ENCODE peak calls at places on chromosomes 16 and 17, in eight cellular contexts. L, G, P, X, J, E, O and C are unnamed samples.

GRCh38 chr16:70696952-70697600 is 11.2 kb upstream of the MTSS2 start:
- DNase-seq in L (no peak), G (no peak), P (peak), X (no peak), J (no peak), E (no peak), O (no peak), C (peak)

GRCh38 chr16:67024384-67024896 is 4.5 kb upstream of the CBFB start:
- DNase-seq in L (no peak), G (no peak), P (peak), X (no peak), J (no peak), E (no peak), O (no peak), C (no peak)

GRCh38 chr16:90022209-90023077 is 3.2 kb upstream of the DBNDD1 start:
- DNase-seq in L (peak), G (peak), P (peak), X (no peak), J (peak), E (peak), O (peak), C (peak)

GRCh38 chr16:53756329-53756996 is 52.5 kb downstream of the FTO start:
- DNase-seq in L (no peak), G (no peak), P (no peak), X (no peak), J (no peak), E (no peak), O (no peak), C (no peak)

GRCh38 chr17:77957215-77957868 is 1.2 kb upstream of the TNRC6C start:
- DNase-seq in L (no peak), G (no peak), P (no peak), X (no peak), J (peak), E (peak), O (peak), C (no peak)

GRCh38 chr16:46947900-46948547 is 25.4 kb downstream of the DNAJA2 start:
- DNase-seq in L (no peak), G (no peak), P (no peak), X (no peak), J (peak), E (peak), O (peak), C (no peak)

GRCh38 chr17:50634123-50634914 is at the start of gene ABCC3:
- DNase-seq in L (no peak), G (peak), P (peak), X (no peak), J (no peak), E (peak), O (no peak), C (peak)

GRCh38 chr16:57000271-57001025 is 11.1 kb downstream of the NLRC5 start:
- DNase-seq in L (peak), G (peak), P (peak), X (no peak), J (no peak), E (peak), O (no peak), C (no peak)

GRCh38 chr16:3855142-3855541 is 25.4 kb downstream of the CREBBP start:
- DNase-seq in L (no peak), G (no peak), P (no peak), X (no peak), J (no peak), E (no peak), O (no peak), C (no peak)

GRCh38 chr16:66324785-66325184 is 41.7 kb upstream of the CDH5 start:
- DNase-seq in L (no peak), G (no peak), P (no peak), X (no peak), J (peak), E (peak), O (peak), C (no peak)

GRCh38 chr17:47276444-47276843 is 22.8 kb downstream of the ITGB3 start:
- DNase-seq in L (no peak), G (no peak), P (no peak), X (no peak), J (no peak), E (no peak), O (no peak), C (no peak)

GRCh38 chr16:84220851-84221250 is 19.0 kb downstream of the KCNG4 start:
- DNase-seq in L (no peak), G (no peak), P (no peak), X (no peak), J (no peak), E (peak), O (no peak), C (no peak)

GRCh38 chr17:44438634-44439033 is 49.2 kb upstream of the ITGA2B start:
- DNase-seq in L (no peak), G (no peak), P (no peak), X (no peak), J (peak), E (no peak), O (no peak), C (no peak)

GRCh38 chr16:2429771-2430663 is 770 bp downstream of the CCNF start:
- DNase-seq in L (no peak), G (no peak), P (no peak), X (no peak), J (peak), E (peak), O (peak), C (no peak)

GRCh38 chr16:66928702-66929388 is 3.5 kb upstream of the RRAD start:
- DNase-seq in L (no peak), G (no peak), P (no peak), X (no peak), J (peak), E (peak), O (peak), C (no peak)

GRCh38 chr16:86322840-86323239 is 187.5 kb upstream of the FOXF1 start:
- DNase-seq in L (no peak), G (no peak), P (no peak), X (no peak), J (no peak), E (no peak), O (no peak), C (no peak)

GRCh38 chr16:1311212-1311737 is 1.8 kb downstream of the UBE2I start:
- DNase-seq in L (no peak), G (no peak), P (no peak), X (no peak), J (no peak), E (no peak), O (no peak), C (no peak)

GRCh38 chr16:85302848-85303353 is 190.6 kb upstream of the CIBAR2 start:
- DNase-seq in L (no peak), G (no peak), P (no peak), X (no peak), J (no peak), E (no peak), O (no peak), C (no peak)

GRCh38 chr17:7215136-7215638 is 4.4 kb downstream of the DLG4 start:
- DNase-seq in L (no peak), G (no peak), P (no peak), X (no peak), J (no peak), E (no peak), O (no peak), C (no peak)
- TF ChIP-seq CTCF in L (no peak), G (no peak), P (no peak), X (peak), J (peak), E (no peak), O (no peak), C (no peak)

DNA sequence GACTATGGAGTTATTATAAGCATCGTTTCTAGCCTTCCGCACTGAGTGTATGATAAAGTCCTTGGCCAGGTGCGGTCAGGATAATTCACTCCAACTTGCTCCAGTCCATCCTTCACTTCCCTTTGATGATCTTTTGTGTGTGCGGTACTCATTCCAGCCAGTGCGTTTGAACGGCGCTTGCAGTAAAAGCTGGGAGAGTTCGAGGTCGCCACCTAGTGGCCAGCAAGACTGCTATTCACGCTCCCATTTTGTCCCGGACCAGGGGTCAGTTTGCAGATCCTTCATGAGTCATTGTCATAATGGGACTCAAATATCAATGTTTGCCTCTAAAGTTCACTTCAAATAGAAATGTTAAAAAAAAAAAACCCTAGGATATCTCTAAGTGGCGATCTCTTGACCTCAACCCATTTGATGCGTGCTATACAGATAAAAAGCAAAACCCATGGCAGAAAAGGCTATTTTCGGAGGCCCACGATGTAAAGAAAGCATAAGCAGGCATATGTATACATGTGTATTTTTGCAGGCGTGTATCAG is 417.1 kb downstream of the TMEM114 start:
- DNase-seq in L (peak), G (no peak), P (no peak), X (no peak), J (peak), E (peak), O (peak), C (peak)
- TF ChIP-seq CTCF in L (peak), G (peak), P (peak), X (peak), J (peak), E (peak), O (peak), C (peak)

GRCh38 chr17:80545499-80545826 is 825 bp downstream of the RPTOR start:
- DNase-seq in L (no peak), G (no peak), P (no peak), X (no peak), J (peak), E (no peak), O (peak), C (no peak)

GRCh38 chr17:80539022-80539421 is 5.6 kb upstream of the RPTOR start:
- DNase-seq in L (no peak), G (no peak), P (no peak), X (no peak), J (peak), E (no peak), O (peak), C (no peak)

GRCh38 chr17:80546267-80546666 is 1.6 kb downstream of the RPTOR start:
- DNase-seq in L (no peak), G (no peak), P (no peak), X (no peak), J (no peak), E (no peak), O (peak), C (no peak)

DNA sequence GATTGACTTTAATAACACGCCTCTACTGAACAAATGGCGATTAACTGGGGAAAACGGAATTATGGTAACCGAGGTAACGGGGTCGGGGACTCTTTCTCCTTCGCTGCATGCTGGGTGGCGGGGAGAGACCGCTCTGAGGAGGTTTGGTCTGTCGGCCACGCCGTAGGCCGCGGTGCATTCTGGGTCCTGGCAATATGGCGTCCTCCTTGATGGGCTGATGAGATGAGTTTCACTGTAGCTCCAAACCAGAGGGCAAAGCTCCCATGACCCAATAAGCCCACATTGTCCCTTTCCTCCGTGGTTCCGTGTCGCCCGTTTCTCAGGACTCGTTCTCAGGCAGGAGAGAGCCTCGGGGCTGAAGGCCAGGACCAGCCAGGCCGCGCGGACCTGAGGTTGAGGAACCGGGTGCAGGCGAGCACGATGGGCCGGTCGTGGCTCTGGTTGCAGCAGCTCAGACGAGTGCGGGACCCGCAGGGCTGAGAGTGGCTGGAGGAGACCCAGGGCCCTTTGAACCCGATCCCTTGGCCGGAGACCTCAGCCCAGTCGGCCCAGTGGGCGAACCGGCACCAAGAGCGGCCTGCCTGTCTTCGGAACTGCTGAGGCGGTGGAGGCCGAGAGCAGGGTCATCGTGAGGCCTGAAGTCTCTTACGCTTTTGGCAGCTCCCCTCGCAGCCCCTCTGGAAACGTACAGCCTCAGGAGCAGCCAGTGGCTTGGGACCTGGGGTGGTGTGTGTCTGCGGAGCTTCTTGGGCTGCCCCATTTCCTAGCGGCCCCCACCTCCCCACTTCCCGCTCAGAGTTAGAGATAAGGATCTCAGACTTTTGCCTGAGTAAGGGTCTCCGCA is at the start of gene RPTOR:
- DNase-seq in L (peak), G (peak), P (peak), X (peak), J (peak), E (peak), O (peak), C (peak)
- TF ChIP-seq CTCF in L (no peak), G (no peak), P (no peak), X (no peak), J (no peak), E (no peak), O (no peak), C (no peak)

GRCh38 chr16:6977906-6978305 is 354.7 kb upstream of the RBFOX1 start:
- DNase-seq in L (no peak), G (no peak), P (no peak), X (no peak), J (no peak), E (no peak), O (no peak), C (no peak)
- TF ChIP-seq CTCF in L (no peak), G (no peak), P (no peak), X (no peak), J (no peak), E (no peak), O (no peak), C (no peak)

GRCh38 chr17:74647871-74648672 is 24.5 kb upstream of the CD300E start:
- DNase-seq in L (no peak), G (no peak), P (no peak), X (no peak), J (no peak), E (no peak), O (no peak), C (no peak)

GRCh38 chr17:74645010-74645409 is 21.5 kb upstream of the CD300E start:
- DNase-seq in L (no peak), G (no peak), P (no peak), X (no peak), J (no peak), E (no peak), O (no peak), C (no peak)

GRCh38 chr17:74643826-74644225 is 20.3 kb upstream of the CD300E start:
- DNase-seq in L (no peak), G (no peak), P (no peak), X (no peak), J (no peak), E (no peak), O (no peak), C (no peak)

GRCh38 chr17:74644419-74644818 is 20.9 kb upstream of the CD300E start:
- DNase-seq in L (no peak), G (no peak), P (no peak), X (no peak), J (no peak), E (no peak), O (no peak), C (no peak)

GRCh38 chr17:74646231-74646630 is 22.7 kb upstream of the CD300E start:
- DNase-seq in L (no peak), G (no peak), P (no peak), X (no peak), J (peak), E (peak), O (peak), C (no peak)
- TF ChIP-seq CTCF in L (no peak), G (no peak), P (no peak), X (peak), J (peak), E (peak), O (peak), C (peak)

GRCh38 chr17:45894022-45894784 is at the start of gene MAPT:
- DNase-seq in L (peak), G (peak), P (peak), X (peak), J (peak), E (peak), O (peak), C (peak)

GRCh38 chr17:45896803-45897693 is 2.7 kb downstream of the MAPT start:
- DNase-seq in L (no peak), G (no peak), P (no peak), X (no peak), J (no peak), E (no peak), O (no peak), C (no peak)

GRCh38 chr17:45893725-45894021 is 681 bp upstream of the MAPT start:
- DNase-seq in L (no peak), G (no peak), P (no peak), X (no peak), J (no peak), E (no peak), O (no peak), C (no peak)

GRCh38 chr17:45895969-45896793 is 1.8 kb downstream of the MAPT start:
- DNase-seq in L (no peak), G (no peak), P (no peak), X (no peak), J (no peak), E (no peak), O (no peak), C (no peak)

GRCh38 chr17:45895304-45895968 is 1.1 kb downstream of the MAPT start:
- DNase-seq in L (no peak), G (no peak), P (no peak), X (no peak), J (no peak), E (no peak), O (no peak), C (no peak)
- TF ChIP-seq CTCF in L (no peak), G (no peak), P (no peak), X (peak), J (no peak), E (no peak), O (no peak), C (no peak)

GRCh38 chr16:12653820-12654392 is 149.8 kb downstream of the CPPED1 start:
- DNase-seq in L (no peak), G (no peak), P (no peak), X (no peak), J (no peak), E (no peak), O (no peak), C (no peak)
- TF ChIP-seq CTCF in L (no peak), G (no peak), P (no peak), X (no peak), J (no peak), E (no peak), O (no peak), C (no peak)

GRCh38 chr17:74573169-74573568 is 5.9 kb upstream of the CD300H start:
- DNase-seq in L (no peak), G (no peak), P (no peak), X (no peak), J (no peak), E (no peak), O (no peak), C (no peak)
- TF ChIP-seq CTCF in L (no peak), G (no peak), P (no peak), X (no peak), J (no peak), E (no peak), O (no peak), C (no peak)